ENCODE peak calls at places on chromosomes 12 and 14, in seven cellular contexts. D, X, V, B, P, S and K are unnamed samples.

GRCh38 chr12:52907092-52907810 is 2.4 kb upstream of the KRT8 start:
- DNase-seq in B (peak; percentile 51), S (peak; percentile 73), X (peak; percentile 75), V (no peak), P (no peak), D (peak; percentile 98), K (no peak)

GRCh38 chr12:104656383-104656782 is 199.6 kb downstream of the CHST11 start:
- DNase-seq in B (no peak), D (no peak), P (no peak), X (no peak), S (no peak), V (no peak), K (no peak)

GRCh38 chr12:125065021-125065752 is at the start of gene AACS:
- DNase-seq in D (peak; percentile 80), B (peak; percentile 30), X (peak; percentile 89), S (peak; percentile 91), P (peak; percentile 59), V (peak; percentile 75), K (peak; percentile 51)

GRCh38 chr12:15001733-15002471 is 29.1 kb downstream of the PDE6H start:
- DNase-seq in V (no peak), D (no peak), X (peak; percentile 56), S (peak; percentile 59), B (no peak), P (no peak), K (no peak)

GRCh38 chr14:39015964-39016577 is 87.0 kb downstream of the SEC23A start:
- DNase-seq in B (no peak), P (no peak), X (no peak), V (no peak), D (no peak), S (no peak), K (no peak)

GRCh38 chr12:51391047-51391837 is at the start of gene GALNT6:
- DNase-seq in X (no peak), P (peak; percentile 58), B (no peak), S (peak; percentile 77), D (peak; percentile 39), V (peak; percentile 74), K (no peak)

GRCh38 chr14:99684356-99684952 is 356 bp downstream of the CYP46A1 start:
- DNase-seq in X (no peak), B (no peak), D (no peak), V (no peak), S (no peak), P (no peak), K (no peak)

GRCh38 chr12:89901906-89902648 is 193.4 kb upstream of the ATP2B1 start:
- DNase-seq in P (no peak), S (no peak), D (no peak), V (no peak), B (no peak), X (no peak), K (no peak)

GRCh38 chr12:133058203-133059125 is 21.2 kb downstream of the ZNF84 start:
- DNase-seq in B (no peak), S (peak; percentile 11), P (no peak), D (peak; percentile 38), X (no peak), V (no peak), K (no peak)

GRCh38 chr12:102948941-102949352 is 8.5 kb upstream of the ASCL1 start:
- DNase-seq in D (peak; percentile 54), S (peak; percentile 75), V (peak; percentile 55), P (peak; percentile 14), B (no peak), X (peak; percentile 70), K (no peak)

GRCh38 chr12:106978035-106978800 is 8.7 kb downstream of the MTERF2 start:
- DNase-seq in D (peak; percentile 30), V (no peak), X (peak; percentile 79), S (no peak), P (no peak), B (no peak), K (no peak)

GRCh38 chr14:58109761-58110160 is 42.3 kb downstream of the ARMH4 start:
- DNase-seq in D (no peak), P (no peak), V (no peak), X (no peak), S (no peak), B (no peak), K (no peak)

GRCh38 chr12:75722714-75723200 is 211.3 kb upstream of the KRR1 start:
- DNase-seq in X (no peak), D (peak; percentile 83), P (peak; percentile 13), V (peak; percentile 31), S (peak; percentile 25), B (peak; percentile 77), K (peak; percentile 54)

GRCh38 chr14:104445086-104445485 is 134.5 kb upstream of the C14orf180 start:
- DNase-seq in V (no peak), B (no peak), X (no peak), P (no peak), D (no peak), S (no peak), K (no peak)

GRCh38 chr12:27602516-27602915 is 78.5 kb downstream of the PPFIBP1 start:
- DNase-seq in S (no peak), B (no peak), P (no peak), X (no peak), D (no peak), V (no peak), K (no peak)

GRCh38 chr12:62128186-62128965 is 131.8 kb upstream of the USP15 start:
- DNase-seq in X (no peak), B (no peak), D (no peak), P (no peak), S (peak; percentile 11), V (no peak), K (no peak)

GRCh38 chr12:131065279-131065678 is 111.6 kb downstream of the ADGRD1 start:
- DNase-seq in D (no peak), X (peak; percentile 55), S (no peak), V (no peak), B (no peak), P (no peak), K (no peak)

GRCh38 chr12:65853489-65854157 is 29.3 kb downstream of the HMGA2 start:
- DNase-seq in D (no peak), V (no peak), P (no peak), X (no peak), B (no peak), S (no peak), K (no peak)

GRCh38 chr14:76741074-76741473 is 20.2 kb upstream of the VASH1 start:
- DNase-seq in V (no peak), X (no peak), D (no peak), S (no peak), B (no peak), P (no peak), K (no peak)

GRCh38 chr14:80974338-80975078 is 19.1 kb downstream of the TSHR start:
- DNase-seq in X (no peak), V (no peak), P (no peak), B (peak; percentile 70), D (no peak), S (peak; percentile 47), K (peak; percentile 92)

GRCh38 chr12:70535896-70536374 is 101.3 kb downstream of the PTPRB start:
- DNase-seq in D (peak; percentile 69), S (no peak), X (peak; percentile 61), V (no peak), P (no peak), B (no peak), K (no peak)

GRCh38 chr12:12376636-12377448 is 20.0 kb downstream of the BORCS5 start:
- DNase-seq in V (peak; percentile 29), P (no peak), D (peak; percentile 87), S (peak; percentile 90), B (peak; percentile 73), X (no peak), K (peak; percentile 80)

GRCh38 chr12:57990241-57990883 is 49.0 kb downstream of the ATP23 start:
- DNase-seq in D (no peak), B (no peak), S (no peak), X (no peak), P (no peak), V (no peak), K (no peak)